ENCODE peak calls at places on chromosome 6, in four cellular contexts. One of them, this sample, is unnamed.

GRCh38 chr6:161080263-161080970 is 88.8 kb downstream of the MAP3K4 start:
- DNase-seq in K562: no peak
- DNase-seq in HepG2: no peak
- DNase-seq in GM12891: no peak
- DNase-seq in this sample: no peak

GRCh38 chr6:27883136-27883535 is 29.1 kb downstream of the OR2B2 start:
- DNase-seq in K562: no peak
- DNase-seq in HepG2: no peak
- DNase-seq in GM12891: no peak
- DNase-seq in this sample: no peak

GRCh38 chr6:157143171-157143884 is 180.0 kb downstream of the TMEM242 start:
- DNase-seq in K562: no peak
- DNase-seq in HepG2: no peak
- DNase-seq in GM12891: no peak
- DNase-seq in this sample: no peak

GRCh38 chr6:13357551-13358075 is 29.3 kb upstream of the TBC1D7 start:
- DNase-seq in K562: no peak
- DNase-seq in HepG2: no peak
- DNase-seq in GM12891: no peak
- DNase-seq in this sample: no peak

GRCh38 chr6:142735182-142735581 is 209.8 kb downstream of the HIVEP2 start:
- DNase-seq in K562: no peak
- DNase-seq in HepG2: no peak
- DNase-seq in GM12891: no peak
- DNase-seq in this sample: no peak

GRCh38 chr6:118537579-118537978 is 10.5 kb upstream of the PLN start:
- DNase-seq in K562: peak
- DNase-seq in HepG2: no peak
- DNase-seq in GM12891: no peak
- DNase-seq in this sample: no peak

GRCh38 chr6:56649053-56649769 is 6.5 kb upstream of the DST start:
- DNase-seq in K562: no peak
- DNase-seq in HepG2: no peak
- DNase-seq in GM12891: no peak
- DNase-seq in this sample: no peak

GRCh38 chr6:121443953-121444590 is 8.6 kb downstream of the GJA1 start:
- DNase-seq in K562: no peak
- DNase-seq in HepG2: no peak
- DNase-seq in GM12891: no peak
- DNase-seq in this sample: no peak

GRCh38 chr6:71011861-71012260 is 55.0 kb upstream of the B3GAT2 start:
- DNase-seq in K562: no peak
- DNase-seq in HepG2: no peak
- DNase-seq in GM12891: no peak
- DNase-seq in this sample: no peak

DNA sequence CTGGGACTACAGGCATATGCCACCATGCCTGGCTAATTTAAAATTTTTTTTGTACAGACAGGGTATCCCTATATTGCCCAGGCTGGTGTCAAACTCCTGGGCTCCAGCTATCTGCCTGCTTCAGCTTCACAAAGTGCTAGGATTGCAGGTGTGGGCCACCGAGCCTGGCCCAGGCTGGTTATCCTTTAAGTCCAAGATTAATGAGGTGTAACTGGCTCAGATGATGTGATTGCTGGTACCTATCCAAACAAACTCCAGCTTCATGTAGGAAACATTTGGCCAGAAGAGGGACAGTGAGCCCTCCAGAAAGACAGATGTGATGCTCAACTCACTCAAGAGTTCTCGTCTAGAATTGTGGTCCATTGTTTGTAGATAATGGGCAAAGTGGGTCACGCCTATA is 9.2 kb upstream of the ZNF318 start:
- DNase-seq in K562: no peak
- DNase-seq in HepG2: no peak
- DNase-seq in GM12891: no peak
- DNase-seq in this sample: no peak
- TF ChIP-seq TAF1 in K562: no peak
- TF ChIP-seq TAF1 in HepG2: no peak
- TF ChIP-seq TAF1 in GM12891: no peak
- TF ChIP-seq TAF1 in this sample: no peak

DNA sequence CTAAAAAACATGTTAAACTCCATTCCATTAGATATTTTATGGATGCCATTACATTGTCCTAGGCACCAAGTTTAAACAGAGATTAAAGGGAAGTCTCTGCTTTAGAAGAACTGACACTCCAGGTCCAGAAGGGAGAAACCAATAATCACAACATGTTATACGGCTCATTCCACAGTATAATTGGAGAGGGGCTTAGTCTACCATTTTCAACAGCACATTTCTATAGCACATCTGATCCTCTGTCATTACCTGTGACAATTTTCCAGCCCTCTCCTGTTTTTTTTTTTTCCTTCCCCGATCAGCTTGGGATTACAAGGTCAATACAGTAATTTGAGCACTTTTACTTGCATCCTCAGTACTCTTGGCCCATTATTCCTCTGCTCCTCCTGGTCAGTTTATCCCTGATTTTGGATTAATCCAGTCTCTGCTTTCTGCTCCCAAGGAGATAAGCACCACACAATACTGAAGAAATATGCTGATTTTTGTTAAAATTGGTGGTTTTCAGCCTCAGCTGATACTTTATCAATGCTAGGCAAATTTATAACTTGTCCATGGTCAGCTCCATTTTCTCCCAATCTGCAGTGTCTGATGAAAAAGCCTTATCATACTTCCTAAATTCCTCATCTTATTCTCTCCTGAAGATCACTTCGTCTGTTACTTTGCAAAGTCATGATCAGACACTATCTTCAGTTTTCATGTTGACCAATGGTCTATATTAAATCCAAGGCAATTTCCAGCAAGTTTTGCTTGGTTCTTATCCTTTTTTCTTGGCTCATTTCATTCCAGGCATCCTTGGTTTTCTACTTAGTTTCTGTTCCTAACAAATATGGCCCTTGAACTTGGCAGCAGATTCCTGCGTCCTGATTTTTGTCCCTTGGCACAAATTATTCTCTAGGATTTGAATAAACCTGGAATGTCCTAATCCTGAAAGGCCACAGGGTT is 30.8 kb upstream of the SYNCRIP start:
- DNase-seq in K562: no peak
- DNase-seq in HepG2: no peak
- DNase-seq in GM12891: no peak
- DNase-seq in this sample: no peak
- TF ChIP-seq POLR2A in K562: peak
- TF ChIP-seq POLR2A in HepG2: peak
- TF ChIP-seq POLR2A in GM12891: peak
- TF ChIP-seq POLR2A in this sample: peak

GRCh38 chr6:30322527-30323501 is 3.9 kb upstream of the TRIM39 start:
- DNase-seq in K562: peak
- DNase-seq in HepG2: no peak
- DNase-seq in GM12891: no peak
- DNase-seq in this sample: no peak

GRCh38 chr6:30321692-30322388 is 4.9 kb upstream of the TRIM39 start:
- DNase-seq in K562: no peak
- DNase-seq in HepG2: no peak
- DNase-seq in GM12891: no peak
- DNase-seq in this sample: no peak

GRCh38 chr6:30317913-30318589 is 8.7 kb upstream of the TRIM39 start:
- DNase-seq in K562: no peak
- DNase-seq in HepG2: no peak
- DNase-seq in GM12891: no peak
- DNase-seq in this sample: no peak

GRCh38 chr6:30323806-30324205 is 2.9 kb upstream of the TRIM39 start:
- DNase-seq in K562: peak
- DNase-seq in HepG2: no peak
- DNase-seq in GM12891: no peak
- DNase-seq in this sample: no peak

DNA sequence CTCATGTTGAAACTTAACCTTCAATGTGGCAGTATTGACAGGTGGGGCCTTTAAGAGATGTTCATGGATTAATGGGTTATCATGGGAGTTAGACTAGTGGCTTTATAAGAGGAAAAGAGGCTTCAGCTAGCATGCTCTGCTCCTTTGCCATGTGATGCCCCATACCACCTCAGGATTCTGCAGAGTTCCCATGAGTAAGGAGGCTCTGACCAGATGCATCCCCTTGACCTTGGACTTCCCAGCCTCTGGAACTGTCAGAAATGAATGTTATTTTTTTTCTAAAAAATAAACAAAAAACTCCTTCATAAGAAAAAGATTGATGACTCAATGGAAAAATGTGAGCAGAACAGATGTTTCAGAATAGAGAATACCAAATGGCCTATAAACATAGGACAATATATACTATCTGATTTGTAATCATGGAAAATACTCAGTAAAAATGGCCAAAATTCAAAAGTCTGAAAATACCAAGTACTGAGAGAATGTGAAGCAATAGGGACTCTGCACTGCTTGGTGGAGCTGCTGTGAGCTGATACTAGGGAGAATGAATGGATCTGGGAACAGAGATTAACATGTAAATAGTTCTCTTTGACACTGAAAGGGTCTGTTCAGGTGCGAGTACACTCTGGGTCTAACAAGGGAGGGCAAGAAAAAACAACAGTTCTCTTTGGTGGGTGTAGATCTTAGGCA is 7.4 kb upstream of the TRIM39 start:
- DNase-seq in K562: no peak
- DNase-seq in HepG2: peak
- DNase-seq in GM12891: no peak
- DNase-seq in this sample: no peak
- TF ChIP-seq TAF1 in K562: no peak
- TF ChIP-seq TAF1 in HepG2: no peak
- TF ChIP-seq TAF1 in GM12891: no peak
- TF ChIP-seq TAF1 in this sample: no peak

GRCh38 chr6:32153252-32153834 is 598 bp upstream of the PPT2 start:
- DNase-seq in K562: peak
- DNase-seq in HepG2: peak
- DNase-seq in GM12891: no peak
- DNase-seq in this sample: no peak
- TF ChIP-seq POLR2A in K562: no peak
- TF ChIP-seq POLR2A in HepG2: no peak
- TF ChIP-seq POLR2A in GM12891: no peak
- TF ChIP-seq POLR2A in this sample: no peak